ENCODE peak calls at places on chromosomes 12 and 14, in ten cellular contexts. Y is IMR-90, W is testis, Z is lower leg skin, G is stomach, E is ovary, H is body of pancreas, S is A549, T is esophagus squamous epithelium, U is GM12878. J is an unnamed sample.

GRCh38 chr12:41634096-41634495 is 446.0 kb downstream of the PDZRN4 start:
- DNase-seq in Y (no peak), W (no peak), Z (no peak), G (no peak), E (no peak), H (no peak), S (no peak), T (no peak), U (no peak), J (no peak)

GRCh38 chr14:104107611-104108569 is 22.4 kb downstream of the ASPG start:
- DNase-seq in Y (no peak), W (no peak), Z (peak), G (peak), E (peak), H (peak), S (no peak), T (no peak), U (no peak), J (no peak)

GRCh38 chr12:106301611-106302321 is 767 bp upstream of the TCP11L2 start:
- DNase-seq in Y (peak), W (peak), Z (peak), G (peak), E (no peak), H (peak), S (peak), T (peak), U (peak), J (peak)

GRCh38 chr12:85310025-85310424 is 30.0 kb downstream of the ALX1 start:
- DNase-seq in Y (no peak), W (no peak), Z (no peak), G (no peak), E (no peak), H (no peak), S (no peak), T (no peak), U (no peak), J (no peak)

GRCh38 chr14:37894463-37894862 is 299.0 kb downstream of the TTC6 start:
- DNase-seq in Y (no peak), W (no peak), Z (no peak), G (no peak), E (no peak), H (no peak), S (no peak), T (no peak), U (no peak), J (no peak)

GRCh38 chr14:52351561-52352491 is 37.7 kb downstream of the PTGER2 start:
- DNase-seq in Y (peak), W (no peak), Z (no peak), G (no peak), E (no peak), H (no peak), S (peak), T (no peak), U (peak), J (no peak)

GRCh38 chr12:108066583-108067234 is 62.4 kb upstream of the WSCD2 start:
- DNase-seq in Y (no peak), W (no peak), Z (no peak), G (no peak), E (no peak), H (no peak), S (peak), T (no peak), U (no peak), J (no peak)

GRCh38 chr14:68549057-68549421 is 243.8 kb downstream of the ZFP36L1 start:
- DNase-seq in Y (peak), W (peak), Z (no peak), G (no peak), E (no peak), H (no peak), S (peak), T (no peak), U (no peak), J (peak)

GRCh38 chr14:105466491-105467248 is 8.0 kb upstream of the CRIP2 start:
- DNase-seq in Y (no peak), W (no peak), Z (no peak), G (no peak), E (no peak), H (no peak), S (no peak), T (no peak), U (no peak), J (no peak)

GRCh38 chr14:92121670-92122350 is at the start of the genes CPSF2 and NDUFB1:
- DNase-seq in Y (peak), W (peak), Z (peak), G (peak), E (peak), H (peak), S (peak), T (peak), U (peak), J (peak)
- TF ChIP-seq POLR2A in Y (peak), W (no peak), Z (no peak), G (no peak), E (peak), H (peak), S (peak), T (no peak), U (peak), J (peak)

GRCh38 chr12:64077922-64078321 is 144.2 kb downstream of the KICS2 start:
- DNase-seq in Y (no peak), W (no peak), Z (no peak), G (no peak), E (no peak), H (no peak), S (peak), T (no peak), U (no peak), J (no peak)
- TF ChIP-seq CTCF in Y (peak), W (no peak), Z (no peak), G (no peak), E (no peak), H (no peak), S (peak), T (peak), U (no peak), J (no peak)

GRCh38 chr12:100200450-100201181 is at the start of gene ACTR6:
- DNase-seq in Y (peak), W (peak), Z (peak), G (peak), E (peak), H (peak), S (peak), T (peak), U (peak), J (peak)
- TF ChIP-seq POLR2A in Y (peak), W (no peak), Z (no peak), G (no peak), E (peak), H (peak), S (peak), T (peak), U (peak), J (no peak)

GRCh38 chr14:21240417-21240816 is 28.8 kb downstream of the HNRNPC start:
- DNase-seq in Y (no peak), W (no peak), Z (no peak), G (no peak), E (no peak), H (no peak), S (no peak), T (no peak), U (no peak), J (no peak)

GRCh38 chr14:21238823-21239518 is 30.3 kb downstream of the HNRNPC start:
- DNase-seq in Y (no peak), W (no peak), Z (no peak), G (no peak), E (no peak), H (no peak), S (no peak), T (no peak), U (no peak), J (no peak)

GRCh38 chr14:21244546-21244945 is 24.7 kb downstream of the HNRNPC start:
- DNase-seq in Y (no peak), W (no peak), Z (no peak), G (no peak), E (no peak), H (no peak), S (no peak), T (no peak), U (no peak), J (no peak)

GRCh38 chr14:21236948-21237797 is 32.1 kb downstream of the HNRNPC start:
- DNase-seq in Y (no peak), W (no peak), Z (no peak), G (no peak), E (no peak), H (no peak), S (no peak), T (no peak), U (no peak), J (no peak)

GRCh38 chr14:21241218-21241819 is 27.9 kb downstream of the HNRNPC start:
- DNase-seq in Y (peak), W (no peak), Z (no peak), G (no peak), E (no peak), H (no peak), S (peak), T (no peak), U (no peak), J (no peak)
- TF ChIP-seq CTCF in Y (peak), W (no peak), Z (no peak), G (no peak), E (no peak), H (peak), S (peak), T (no peak), U (no peak), J (no peak)

DNA sequence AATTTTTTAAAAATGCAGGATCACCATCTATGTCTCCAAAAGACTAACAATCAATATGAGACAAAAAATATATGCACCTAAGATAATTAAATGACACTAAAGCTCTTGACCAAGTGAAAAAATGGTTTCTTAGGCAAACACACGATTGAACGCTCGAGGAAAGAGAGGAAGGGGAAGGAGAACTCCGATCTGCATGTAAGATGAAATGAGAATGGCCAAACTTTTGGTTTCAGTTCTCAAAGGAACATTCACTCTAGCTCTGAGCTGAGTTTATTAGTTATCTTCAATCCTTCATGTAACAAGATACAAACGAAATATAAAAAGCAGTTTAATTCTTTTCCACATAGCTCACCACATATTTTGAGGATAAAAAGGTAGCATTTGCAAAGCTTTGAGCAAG is 2.8 kb downstream of the DYRK4 start:
- DNase-seq in Y (no peak), W (no peak), Z (no peak), G (no peak), E (no peak), H (no peak), S (no peak), T (no peak), U (peak), J (no peak)
- TF ChIP-seq POLR2A in Y (no peak), W (no peak), Z (no peak), G (no peak), E (no peak), H (no peak), S (no peak), T (no peak), U (no peak), J (no peak)

GRCh38 chr14:90508073-90508472 is 111.2 kb downstream of the CALM1 start:
- DNase-seq in Y (no peak), W (no peak), Z (no peak), G (no peak), E (no peak), H (no peak), S (no peak), T (no peak), U (no peak), J (no peak)
- TF ChIP-seq CTCF in Y (no peak), W (no peak), Z (no peak), G (no peak), E (no peak), H (no peak), S (no peak), T (no peak), U (no peak), J (no peak)

DNA sequence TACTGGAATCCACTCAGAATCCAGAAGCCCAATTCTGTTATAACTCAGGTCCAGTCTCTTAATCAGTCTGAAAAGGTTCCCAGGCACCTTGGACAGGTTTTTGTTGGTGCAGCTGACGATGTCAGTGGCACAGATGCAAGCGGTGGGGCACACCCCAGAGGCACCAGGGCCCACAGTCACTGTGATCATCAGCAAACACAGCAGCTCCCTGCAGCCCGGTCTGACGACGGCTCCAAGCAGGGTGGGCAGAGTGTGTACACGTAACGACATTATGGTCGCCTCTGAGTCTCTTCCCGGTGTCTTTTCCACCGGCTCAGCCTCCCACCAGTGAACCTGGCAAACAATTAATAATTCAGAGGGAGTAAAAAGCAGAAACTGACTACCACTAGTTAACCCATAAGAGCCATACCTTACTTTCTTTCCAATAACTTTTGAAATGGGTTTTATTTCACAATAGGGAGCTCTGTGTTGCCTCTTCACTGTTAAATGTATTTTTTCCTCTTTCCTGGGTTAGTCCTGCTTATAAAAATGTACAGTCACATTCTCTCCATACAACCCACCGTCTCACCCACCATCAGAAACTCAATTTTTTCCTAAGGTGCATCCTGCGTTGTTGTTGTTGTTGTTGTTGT is 572 bp upstream of the PCED1B start:
- DNase-seq in Y (peak), W (peak), Z (peak), G (no peak), E (peak), H (peak), S (peak), T (no peak), U (no peak), J (no peak)
- TF ChIP-seq POLR2A in Y (peak), W (no peak), Z (no peak), G (no peak), E (no peak), H (no peak), S (peak), T (no peak), U (no peak), J (no peak)

J was measured in gastrocnemius medialis.